ENCODE peak calls at places on chromosomes 7 and 10, in five cellular contexts. F, W, K, U and A are unnamed samples.

GRCh38 chr10:86251426-86251825 is 115.2 kb downstream of the GRID1 start:
- DNase-seq in F (no peak), W (no peak), K (no peak), U (no peak), A (no peak)

GRCh38 chr10:4280481-4281206 is 495.6 kb upstream of the KLF6 start:
- DNase-seq in K (peak; percentile 68), F (no peak), W (peak; percentile 25), U (no peak), A (no peak)

GRCh38 chr10:44186821-44187220 is 198.1 kb downstream of the CXCL12 start:
- DNase-seq in K (no peak), U (no peak), F (no peak), W (no peak), A (no peak)

GRCh38 chr10:110822065-110822707 is 49.5 kb upstream of the PDCD4 start:
- DNase-seq in F (no peak), K (no peak), U (no peak), W (no peak), A (no peak)

GRCh38 chr7:20075992-20076813 is 141.0 kb downstream of the MACC1 start:
- DNase-seq in F (no peak), W (peak; percentile 37), U (no peak), K (no peak), A (no peak)

GRCh38 chr10:100163704-100164621 is 21.9 kb downstream of the ERLIN1 start:
- DNase-seq in U (no peak), K (peak; percentile 35), F (no peak), W (no peak), A (no peak)

GRCh38 chr7:87354749-87355148 is 9.3 kb downstream of the CROT start:
- DNase-seq in W (no peak), U (no peak), F (no peak), K (no peak), A (no peak)

GRCh38 chr10:66514666-66515065 is 411.2 kb upstream of the LRRTM3 start:
- DNase-seq in W (no peak), U (no peak), K (no peak), F (no peak), A (no peak)

GRCh38 chr10:62769574-62770242 is 34.8 kb upstream of the ADO start:
- DNase-seq in K (peak; percentile 18), U (no peak), W (no peak), F (no peak), A (no peak)

GRCh38 chr7:1341361-1341675 is 108.6 kb downstream of the UNCX start:
- DNase-seq in F (no peak), W (no peak), U (peak; percentile 35), K (no peak), A (peak; percentile 60)

GRCh38 chr10:29332061-29332760 is 43.3 kb downstream of the LYZL1 start:
- DNase-seq in K (no peak), W (no peak), U (no peak), F (no peak), A (no peak)

GRCh38 chr10:71089162-71089561 is 123.2 kb upstream of the UNC5B start:
- DNase-seq in U (no peak), W (no peak), F (no peak), K (no peak), A (no peak)

GRCh38 chr10:132185601-132186487 is 904 bp upstream of the DPYSL4 start:
- DNase-seq in W (no peak), K (peak; percentile 59), U (no peak), F (peak; percentile 34), A (no peak)

GRCh38 chr10:43427166-43427825 is 9.6 kb upstream of the ZNF487 start:
- DNase-seq in F (no peak), W (no peak), U (no peak), K (no peak), A (no peak)

GRCh38 chr10:1687190-1687589 is 50.1 kb downstream of the ADARB2 start:
- DNase-seq in U (no peak), F (no peak), W (no peak), K (no peak), A (no peak)

GRCh38 chr10:125038637-125039036 is 96.7 kb downstream of the ZRANB1 start:
- DNase-seq in U (peak; percentile 74), W (no peak), F (no peak), K (no peak), A (no peak)

GRCh38 chr10:118310822-118311221 is 31.3 kb downstream of the FAM204A start:
- DNase-seq in U (no peak), W (no peak), F (no peak), K (peak; percentile 34), A (no peak)

GRCh38 chr10:70671619-70672164 is 614 bp upstream of the ADAMTS14 start:
- DNase-seq in U (no peak), F (no peak), W (no peak), K (no peak), A (no peak)

GRCh38 chr7:123917878-123918277 is 7.2 kb upstream of the SPAM1 start:
- DNase-seq in F (no peak), W (no peak), U (no peak), K (no peak), A (no peak)

GRCh38 chr10:12041766-12042408 is 722 bp downstream of the UPF2 start:
- DNase-seq in U (no peak), K (peak; percentile 68), W (no peak), F (no peak), A (no peak)

GRCh38 chr7:37198188-37198905 is 250.3 kb downstream of the ELMO1 start:
- DNase-seq in W (no peak), U (no peak), F (no peak), K (no peak), A (no peak)

GRCh38 chr7:72072901-72073300 is 339.2 kb downstream of the CALN1 start:
- DNase-seq in W (no peak), F (no peak), K (no peak), U (no peak), A (no peak)

GRCh38 chr10:132448248-132448731 is 51.3 kb downstream of the PWWP2B start:
- DNase-seq in F (peak; percentile 23), K (peak; percentile 28), W (no peak), U (peak; percentile 93), A (peak; percentile 92)

GRCh38 chr7:42854521-42855118 is 57.2 kb downstream of the C7orf25 start:
- DNase-seq in W (no peak), K (no peak), F (no peak), U (no peak), A (no peak)

GRCh38 chr7:76430211-76430610 is 5.5 kb downstream of the ZP3 start:
- DNase-seq in K (no peak), F (no peak), U (no peak), W (no peak), A (no peak)

GRCh38 chr7:29812185-29812876 is 6.0 kb downstream of the WIPF3 start:
- DNase-seq in K (no peak), F (no peak), U (no peak), W (peak; percentile 17), A (no peak)

GRCh38 chr7:11345621-11346020 is 371.9 kb downstream of the PHF14 start:
- DNase-seq in U (no peak), K (peak; percentile 59), F (no peak), W (peak; percentile 84), A (no peak)

GRCh38 chr10:124708246-124708779 is 35.9 kb downstream of the FAM53B start:
- DNase-seq in F (no peak), U (no peak), W (no peak), K (no peak), A (no peak)

GRCh38 chr7:149474309-149475120 is 13.7 kb upstream of the ZNF777 start:
- DNase-seq in F (no peak), W (no peak), U (no peak), K (no peak), A (no peak)

GRCh38 chr10:26858707-26859034 is 2.1 kb downstream of the ABI1 start:
- DNase-seq in U (no peak), W (no peak), F (no peak), K (peak; percentile 55), A (no peak)

GRCh38 chr7:69764681-69765080 is 166.4 kb downstream of the AUTS2 start:
- DNase-seq in W (no peak), U (no peak), F (no peak), K (no peak), A (no peak)

GRCh38 chr10:3401491-3401938 is 228.9 kb upstream of the PITRM1 start:
- DNase-seq in U (no peak), F (no peak), K (peak; percentile 23), W (peak; percentile 92), A (no peak)

GRCh38 chr7:111676811-111677210 is 114.5 kb upstream of the IMMP2L start:
- DNase-seq in W (no peak), K (no peak), F (no peak), U (no peak), A (no peak)

GRCh38 chr7:155533120-155533826 is 13.1 kb downstream of the CNPY1 start:
- DNase-seq in U (no peak), F (no peak), W (no peak), K (peak; percentile 25), A (peak; percentile 26)

GRCh38 chr10:49161411-49161997 is 26.7 kb downstream of the TMEM273 start:
- DNase-seq in W (peak; percentile 54), K (peak; percentile 83), U (no peak), F (no peak), A (no peak)

GRCh38 chr7:80826520-80827237 is 92.2 kb downstream of the SEMA3C start:
- DNase-seq in W (peak; percentile 94), F (no peak), U (no peak), K (peak; percentile 65), A (no peak)
- H3K4me1 ChIP-seq in W (peaks cover 19% of the 10 kb centered on the region), F (no peaks in the 10 kb centered on the region), U (peaks cover 29% of the 10 kb centered on the region), K (peaks cover 50% of the 10 kb centered on the region), A (peaks cover 48% of the 10 kb centered on the region)

GRCh38 chr10:24442234-24442633 is 233.3 kb downstream of the KIAA1217 start:
- DNase-seq in K (no peak), F (no peak), W (no peak), U (no peak), A (no peak)
- H3K4me1 ChIP-seq in K (peaks cover 57% of the 10 kb centered on the region), F (no peaks in the 10 kb centered on the region), W (peaks cover 48% of the 10 kb centered on the region), U (no peaks in the 10 kb centered on the region), A (peaks cover 6% of the 10 kb centered on the region)

GRCh38 chr10:77905086-77905735 is 21.3 kb downstream of the DLG5 start:
- DNase-seq in K (no peak), U (no peak), W (no peak), F (no peak), A (no peak)
- H3K4me1 ChIP-seq in K (peaks cover 11% of the 10 kb centered on the region), U (peaks cover 21% of the 10 kb centered on the region), W (peaks cover 9% of the 10 kb centered on the region), F (no peaks in the 10 kb centered on the region), A (peaks cover 27% of the 10 kb centered on the region)

DNA sequence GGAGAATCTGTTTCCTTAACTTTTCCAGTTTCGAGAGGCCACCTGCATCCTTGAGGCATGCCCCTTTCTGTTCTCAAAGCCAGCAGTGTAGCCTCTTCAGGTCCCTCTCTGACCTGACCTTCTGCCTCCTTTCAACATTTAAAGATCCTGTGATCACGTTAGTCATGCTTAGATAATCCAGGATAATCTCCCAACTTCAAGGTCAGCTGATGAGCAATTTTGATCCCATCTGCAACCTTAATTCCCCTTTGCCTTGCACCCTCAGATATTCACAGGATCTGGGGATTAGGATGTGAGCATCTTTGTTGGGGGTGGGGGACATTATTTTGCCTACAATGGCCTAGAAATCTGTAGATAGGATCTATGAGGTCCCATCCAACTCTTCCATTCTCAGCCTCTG is 8.0 kb downstream of the HKDC1 start:
- DNase-seq in W (no peak), K (no peak), U (no peak), F (no peak), A (no peak)
- H3K4me1 ChIP-seq in W (peaks cover 7% of the 10 kb centered on the region), K (peaks cover 21% of the 10 kb centered on the region), U (peaks cover 11% of the 10 kb centered on the region), F (peaks cover 51% of the 10 kb centered on the region), A (peaks cover 32% of the 10 kb centered on the region)

GRCh38 chr10:94383515-94383914 is 18.8 kb upstream of the TBC1D12 start:
- DNase-seq in W (no peak), U (no peak), F (no peak), K (no peak), A (no peak)
- H3K4me1 ChIP-seq in W (no peaks in the 10 kb centered on the region), U (no peaks in the 10 kb centered on the region), F (no peaks in the 10 kb centered on the region), K (peaks cover 6% of the 10 kb centered on the region), A (no peaks in the 10 kb centered on the region)